ENCODE peak calls at places on chromosomes 3 and 15, in seven cellular contexts. I, T, R, S, P, J and D are unnamed samples.

GRCh38 chr3:32420138-32420981 is 28.7 kb downstream of the CMTM7 start:
- DNase-seq in J (peak; percentile 14), S (no peak), T (no peak), R (no peak), I (no peak), P (peak; percentile 55), D (no peak)

GRCh38 chr3:179811321-179812095 is 158.7 kb downstream of the USP13 start:
- DNase-seq in S (no peak), R (no peak), T (peak; percentile 43), P (peak; percentile 83), J (peak; percentile 87), I (no peak), D (peak; percentile 35)

GRCh38 chr3:132804498-132804897 is 82.3 kb upstream of the NPHP3 start:
- DNase-seq in I (no peak), S (no peak), T (no peak), R (no peak), P (peak; percentile 71), J (peak; percentile 79), D (peak; percentile 10)

GRCh38 chr3:141115752-141116541 is 64.8 kb downstream of the SPSB4 start:
- DNase-seq in R (no peak), T (peak; percentile 61), S (no peak), J (no peak), I (no peak), P (peak; percentile 19), D (peak; percentile 66)

GRCh38 chr3:46192939-46193338 is 15.2 kb downstream of the CCR1 start:
- DNase-seq in I (no peak), R (no peak), J (no peak), T (no peak), S (no peak), P (no peak), D (no peak)

GRCh38 chr15:31263751-31264533 is 62.7 kb upstream of the KLF13 start:
- DNase-seq in T (peak; percentile 32), R (peak; percentile 53), S (peak; percentile 57), J (no peak), I (peak; percentile 60), P (no peak), D (no peak)

GRCh38 chr15:32029862-32030781 is at the start of gene CHRNA7:
- DNase-seq in T (peak; percentile 66), S (no peak), J (peak; percentile 59), R (no peak), I (no peak), P (peak; percentile 37), D (peak; percentile 68)

GRCh38 chr3:72892870-72893269 is 5.0 kb downstream of the GXYLT2 start:
- DNase-seq in P (no peak), T (no peak), J (peak; percentile 4), S (no peak), I (no peak), R (no peak), D (no peak)

GRCh38 chr15:31020542-31020941 is 29.1 kb upstream of the MTMR10 start:
- DNase-seq in S (no peak), I (no peak), T (no peak), P (peak; percentile 52), J (no peak), R (no peak), D (no peak)

GRCh38 chr3:189229421-189229820 is 57.6 kb downstream of the TPRG1 start:
- DNase-seq in J (no peak), S (no peak), I (no peak), P (no peak), R (no peak), T (no peak), D (no peak)

GRCh38 chr15:43251863-43252241 is 14.9 kb downstream of the TGM5 start:
- DNase-seq in T (no peak), R (no peak), J (no peak), P (no peak), S (no peak), I (no peak), D (no peak)

GRCh38 chr15:28984421-28985375 is 98.9 kb downstream of the APBA2 start:
- DNase-seq in S (no peak), I (no peak), R (no peak), P (peak; percentile 88), J (peak; percentile 46), T (no peak), D (peak; percentile 20)

GRCh38 chr3:53255360-53255774 is 455 bp downstream of the TKT start:
- DNase-seq in I (no peak), S (peak; percentile 8), T (no peak), P (no peak), R (peak; percentile 24), J (peak; percentile 51), D (no peak)

GRCh38 chr3:42653560-42654330 is at the start of gene ZBTB47:
- DNase-seq in I (no peak), J (peak; percentile 83), R (no peak), S (no peak), P (peak; percentile 57), T (peak; percentile 71), D (peak; percentile 82)

GRCh38 chr3:186757214-186757613 is 26.2 kb upstream of the EIF4A2 start:
- DNase-seq in P (no peak), T (no peak), I (no peak), R (no peak), J (no peak), S (no peak), D (no peak)

GRCh38 chr3:179943097-179943880 is 93.4 kb downstream of the PEX5L start:
- DNase-seq in J (no peak), P (no peak), S (no peak), R (no peak), T (no peak), I (no peak), D (no peak)

GRCh38 chr3:49867871-49868321 is 1.8 kb downstream of the CAMKV start:
- DNase-seq in T (no peak), I (no peak), R (no peak), J (peak; percentile 52), S (no peak), P (peak; percentile 62), D (peak; percentile 10)

GRCh38 chr3:63948995-63949394 is 36.8 kb upstream of the SCAANT1 start:
- DNase-seq in R (no peak), I (no peak), S (no peak), J (peak; percentile 90), P (peak; percentile 82), T (no peak), D (no peak)

GRCh38 chr15:66670698-66671580 is 31.1 kb upstream of the SMAD6 start:
- DNase-seq in P (no peak), J (no peak), S (no peak), T (no peak), I (no peak), R (no peak), D (no peak)

GRCh38 chr15:95459288-95459687 is 871.2 kb upstream of the NR2F2 start:
- DNase-seq in I (no peak), R (no peak), J (peak; percentile 29), S (no peak), P (peak; percentile 46), T (no peak), D (no peak)

GRCh38 chr3:46078712-46079400 is 51.6 kb upstream of the XCR1 start:
- DNase-seq in J (peak; percentile 98), T (peak; percentile 96), I (peak; percentile 79), S (peak; percentile 88), P (peak; percentile 90), R (peak; percentile 53), D (peak; percentile 61)

GRCh38 chr15:87827126-87827525 is 429.4 kb downstream of the NTRK3 start:
- DNase-seq in R (no peak), J (peak; percentile 11), I (no peak), T (no peak), S (no peak), P (peak; percentile 65), D (no peak)

GRCh38 chr3:8705575-8705974 is 28.0 kb upstream of the CAV3 start:
- DNase-seq in I (no peak), T (no peak), R (no peak), P (no peak), S (no peak), J (no peak), D (no peak)

GRCh38 chr15:58309993-58310928 is 121.5 kb upstream of the LIPC start:
- DNase-seq in T (no peak), R (no peak), P (no peak), S (no peak), I (no peak), J (no peak), D (no peak)

GRCh38 chr3:157067114-157067513 is 92.8 kb downstream of the CCNL1 start:
- DNase-seq in R (no peak), I (no peak), S (no peak), P (no peak), J (no peak), T (no peak), D (no peak)

GRCh38 chr3:31575448-31575847 is 42.7 kb downstream of the STT3B start:
- DNase-seq in T (no peak), S (no peak), P (no peak), R (no peak), J (no peak), I (no peak), D (no peak)

GRCh38 chr15:39192376-39192775 is 388.5 kb upstream of the THBS1 start:
- DNase-seq in P (no peak), T (no peak), I (no peak), J (no peak), R (no peak), S (no peak), D (no peak)

GRCh38 chr15:92677998-92678397 is 22.4 kb upstream of the FAM174B start:
- DNase-seq in R (no peak), T (no peak), J (no peak), I (no peak), P (no peak), S (no peak), D (no peak)

GRCh38 chr3:37691213-37691830 is 170.4 kb upstream of the CTDSPL start:
- DNase-seq in P (no peak), R (no peak), J (no peak), S (no peak), I (no peak), T (no peak), D (no peak)

GRCh38 chr3:197355713-197356112 is 57.3 kb upstream of the DLG1 start:
- DNase-seq in R (no peak), T (no peak), I (no peak), J (no peak), P (no peak), S (no peak), D (no peak)

GRCh38 chr3:143859465-143860203 is 11.4 kb upstream of the SLC9A9 start:
- DNase-seq in T (no peak), J (no peak), S (no peak), I (no peak), R (no peak), P (no peak), D (no peak)

GRCh38 chr3:5531741-5532140 is 344.2 kb downstream of the EDEM1 start:
- DNase-seq in I (no peak), P (no peak), T (no peak), J (no peak), S (no peak), R (no peak), D (no peak)

GRCh38 chr15:89072277-89072869 is 15.9 kb upstream of the ABHD2 start:
- DNase-seq in S (no peak), P (no peak), I (no peak), R (no peak), T (no peak), J (no peak), D (no peak)

GRCh38 chr3:77068808-77069207 is 28.9 kb downstream of the ROBO2 start:
- DNase-seq in R (no peak), I (no peak), P (no peak), T (no peak), S (no peak), J (no peak), D (no peak)

GRCh38 chr3:30557904-30558303 is 48.5 kb upstream of the TGFBR2 start:
- DNase-seq in I (no peak), P (no peak), R (no peak), J (no peak), T (no peak), S (no peak), D (no peak)

GRCh38 chr3:127709320-127710060 is 36.7 kb downstream of the ABTB1 start:
- DNase-seq in R (no peak), I (no peak), T (no peak), P (peak; percentile 47), S (no peak), J (no peak), D (peak; percentile 36)

GRCh38 chr3:109900774-109901173 is 563.4 kb upstream of the DPPA4 start:
- DNase-seq in T (no peak), S (no peak), P (no peak), J (no peak), I (no peak), R (no peak), D (no peak)

GRCh38 chr15:60399246-60399915 is 1.6 kb upstream of the ANXA2 start:
- DNase-seq in J (no peak), T (peak; percentile 45), R (no peak), S (no peak), P (no peak), I (no peak), D (no peak)